ENCODE peak calls at places on chromosomes 7 and 10, in eight cellular contexts. R is activated CD8-positive, alpha-beta memory T cell treated with anti-CD3 and anti-CD28 coated beads for 1 hour; Y is NCI-H460; I is substantia nigra; C is gastrocnemius medialis; P is HFFc6; L is fibroblast of mammary gland; M is brain microvascular endothelial cell. V is an unnamed sample.

GRCh38 chr7:47571355-47572100 is 10.4 kb downstream of the TNS3 start:
- DNase-seq in R (no peak), Y (no peak), I (peak; percentile 50), C (no peak), P (peak; percentile 87), L (peak; percentile 72), M (peak; percentile 90), V (no peak)

GRCh38 chr7:117011419-117012260 is 58.3 kb downstream of the ST7 start:
- DNase-seq in R (no peak), Y (no peak), I (no peak), C (no peak), P (no peak), L (no peak), M (no peak), V (peak; percentile 66)

GRCh38 chr7:34719651-34720050 is 61.6 kb downstream of the NPSR1 start:
- DNase-seq in R (no peak), Y (no peak), I (no peak), C (no peak), P (no peak), L (no peak), M (no peak), V (no peak)

GRCh38 chr7:31782411-31782991 is 95.5 kb downstream of the PPP1R17 start:
- DNase-seq in R (no peak), Y (peak; percentile 70), I (no peak), C (no peak), P (peak; percentile 18), L (peak; percentile 82), M (peak; percentile 64), V (no peak)

GRCh38 chr10:75967491-75967890 is 536.1 kb downstream of the LRMDA start:
- DNase-seq in R (no peak), Y (no peak), I (no peak), C (no peak), P (no peak), L (no peak), M (no peak), V (no peak)

GRCh38 chr10:71795248-71795647 is 21.9 kb upstream of the VSIR start:
- DNase-seq in R (no peak), Y (peak; percentile 22), I (no peak), C (no peak), P (no peak), L (peak; percentile 22), M (peak; percentile 24), V (no peak)

GRCh38 chr10:35224045-35224740 is 97.5 kb downstream of the CREM start:
- DNase-seq in R (no peak), Y (no peak), I (no peak), C (no peak), P (no peak), L (no peak), M (no peak), V (no peak)

GRCh38 chr7:137771273-137771672 is 75.5 kb downstream of the DGKI start:
- DNase-seq in R (no peak), Y (no peak), I (no peak), C (no peak), P (no peak), L (no peak), M (no peak), V (no peak)

GRCh38 chr7:28383949-28384348 is 28.4 kb upstream of the CREB5 start:
- DNase-seq in R (no peak), Y (no peak), I (no peak), C (no peak), P (no peak), L (no peak), M (no peak), V (no peak)

GRCh38 chr7:50632561-50633413 is 67.6 kb upstream of the DDC start:
- DNase-seq in R (peak; percentile 12), Y (peak; percentile 0), I (no peak), C (no peak), P (peak; percentile 61), L (peak; percentile 56), M (peak; percentile 61), V (no peak)

GRCh38 chr10:70914316-70914864 is 26.0 kb upstream of the PCBD1 start:
- DNase-seq in R (no peak), Y (no peak), I (no peak), C (no peak), P (no peak), L (no peak), M (no peak), V (no peak)

GRCh38 chr10:92124524-92125168 is 166.2 kb downstream of the CPEB3 start:
- DNase-seq in R (no peak), Y (peak; percentile 28), I (no peak), C (no peak), P (peak; percentile 43), L (peak; percentile 95), M (peak; percentile 65), V (no peak)

GRCh38 chr7:108824840-108825540 is 255.3 kb downstream of the DNAJB9 start:
- DNase-seq in R (no peak), Y (peak; percentile 25), I (no peak), C (no peak), P (no peak), L (peak; percentile 59), M (peak; percentile 94), V (no peak)

GRCh38 chr10:3542185-3542611 is 242.8 kb downstream of the KLF6 start:
- DNase-seq in R (no peak), Y (no peak), I (no peak), C (no peak), P (peak; percentile 81), L (peak; percentile 96), M (peak; percentile 38), V (no peak)

GRCh38 chr7:101780281-101780680 is 37.1 kb upstream of the CUX1 start:
- DNase-seq in R (no peak), Y (no peak), I (no peak), C (no peak), P (no peak), L (no peak), M (no peak), V (no peak)

GRCh38 chr10:60535427-60535826 is 145.8 kb upstream of the ANK3 start:
- DNase-seq in R (no peak), Y (no peak), I (no peak), C (no peak), P (no peak), L (no peak), M (no peak), V (no peak)

GRCh38 chr7:106369349-106369748 is 84.6 kb upstream of the NAMPT start:
- DNase-seq in R (no peak), Y (no peak), I (no peak), C (no peak), P (peak; percentile 46), L (peak; percentile 93), M (peak; percentile 48), V (no peak)

GRCh38 chr7:151167197-151167911 is at the start of gene GBX1:
- DNase-seq in R (no peak), Y (no peak), I (no peak), C (no peak), P (no peak), L (no peak), M (no peak), V (no peak)

GRCh38 chr10:28796606-28797512 is 119.5 kb downstream of the BAMBI start:
- DNase-seq in R (no peak), Y (no peak), I (no peak), C (no peak), P (no peak), L (peak; percentile 72), M (peak; percentile 94), V (no peak)

GRCh38 chr10:29804025-29804852 is 169.5 kb upstream of the SVIL start:
- DNase-seq in R (no peak), Y (peak; percentile 86), I (no peak), C (peak; percentile 82), P (peak; percentile 82), L (peak; percentile 94), M (peak; percentile 92), V (no peak)

GRCh38 chr10:130395248-130395936 is 259.2 kb downstream of the GLRX3 start:
- DNase-seq in R (no peak), Y (no peak), I (no peak), C (no peak), P (no peak), L (no peak), M (no peak), V (no peak)

GRCh38 chr7:157282141-157282801 is 54.5 kb upstream of the DNAJB6 start:
- DNase-seq in R (no peak), Y (no peak), I (no peak), C (no peak), P (no peak), L (no peak), M (no peak), V (no peak)

GRCh38 chr7:1227814-1228534 is 4.7 kb upstream of the UNCX start:
- DNase-seq in R (no peak), Y (no peak), I (no peak), C (no peak), P (no peak), L (no peak), M (no peak), V (no peak)

GRCh38 chr7:90999989-91000979 is 263.9 kb upstream of the FZD1 start:
- DNase-seq in R (no peak), Y (no peak), I (no peak), C (no peak), P (peak; percentile 23), L (peak; percentile 39), M (no peak), V (no peak)

GRCh38 chr7:108454674-108455523 is 1.3 kb downstream of the NRCAM start:
- DNase-seq in R (no peak), Y (no peak), I (peak; percentile 15), C (no peak), P (no peak), L (peak; percentile 30), M (no peak), V (peak; percentile 79)

GRCh38 chr7:130793855-130794618 is 60.0 kb upstream of the KLF14 start:
- DNase-seq in R (no peak), Y (no peak), I (no peak), C (no peak), P (peak; percentile 31), L (peak; percentile 46), M (peak; percentile 48), V (no peak)

GRCh38 chr7:132901241-132901640 is 180.6 kb downstream of the CHCHD3 start:
- DNase-seq in R (no peak), Y (no peak), I (no peak), C (no peak), P (no peak), L (no peak), M (no peak), V (no peak)

GRCh38 chr7:104983620-104984539 is 30.1 kb upstream of the KMT2E start:
- DNase-seq in R (peak; percentile 73), Y (peak; percentile 87), I (peak; percentile 84), C (peak; percentile 84), P (peak; percentile 75), L (peak; percentile 82), M (peak; percentile 74), V (peak; percentile 81)

GRCh38 chr10:97134202-97134601 is 51.6 kb downstream of the SLIT1 start:
- DNase-seq in R (no peak), Y (no peak), I (no peak), C (no peak), P (no peak), L (no peak), M (no peak), V (no peak)

GRCh38 chr7:138610671-138611170 is 90.4 kb downstream of the SVOPL start:
- DNase-seq in R (no peak), Y (no peak), I (no peak), C (no peak), P (no peak), L (no peak), M (no peak), V (no peak)

V was measured in DMS79.